ENCODE peak calls at places on chromosomes 12 and 14, in ten cellular contexts. One of them, this sample, is unnamed. For H3K27me3, the result is how much of the 10 kb centered on the place peaks cover.

GRCh38 chr12:61993734-61994345 is 266.4 kb upstream of the USP15 start:
- DNase-seq in aorta: no peak
- DNase-seq in left ventricle myocardium inferior: no peak
- DNase-seq in neuronal stem cell: peak
- DNase-seq in AG04450: no peak
- DNase-seq in heart left ventricle: no peak
- DNase-seq in psoas muscle: no peak
- DNase-seq in CD4-positive, alpha-beta memory T cell: no peak
- DNase-seq in cardiac muscle cell: peak
- DNase-seq in right atrium auricular region: no peak
- DNase-seq in this sample: peak

GRCh38 chr12:77882709-77883108 is 52.0 kb downstream of the NAV3 start:
- DNase-seq in CD4-positive, alpha-beta memory T cell: no peak
- DNase-seq in neuronal stem cell: no peak
- DNase-seq in psoas muscle: no peak
- DNase-seq in left ventricle myocardium inferior: no peak
- DNase-seq in heart left ventricle: no peak
- DNase-seq in cardiac muscle cell: no peak
- DNase-seq in aorta: no peak
- DNase-seq in right atrium auricular region: no peak
- DNase-seq in AG04450: no peak
- DNase-seq in this sample: no peak

GRCh38 chr14:38329236-38329635 is 73.3 kb upstream of the CLEC14A start:
- DNase-seq in AG04450: no peak
- DNase-seq in aorta: no peak
- DNase-seq in right atrium auricular region: no peak
- DNase-seq in left ventricle myocardium inferior: no peak
- DNase-seq in cardiac muscle cell: no peak
- DNase-seq in neuronal stem cell: no peak
- DNase-seq in psoas muscle: no peak
- DNase-seq in heart left ventricle: no peak
- DNase-seq in CD4-positive, alpha-beta memory T cell: no peak
- DNase-seq in this sample: no peak

GRCh38 chr14:87443039-87443438 is 549.9 kb downstream of the GALC start:
- DNase-seq in right atrium auricular region: no peak
- DNase-seq in AG04450: no peak
- DNase-seq in left ventricle myocardium inferior: no peak
- DNase-seq in neuronal stem cell: no peak
- DNase-seq in cardiac muscle cell: no peak
- DNase-seq in heart left ventricle: no peak
- DNase-seq in psoas muscle: no peak
- DNase-seq in aorta: no peak
- DNase-seq in CD4-positive, alpha-beta memory T cell: no peak
- DNase-seq in this sample: no peak

GRCh38 chr14:49566714-49567113 is 19.5 kb downstream of the RPS29 start:
- DNase-seq in cardiac muscle cell: no peak
- DNase-seq in AG04450: no peak
- DNase-seq in right atrium auricular region: no peak
- DNase-seq in left ventricle myocardium inferior: no peak
- DNase-seq in neuronal stem cell: no peak
- DNase-seq in psoas muscle: no peak
- DNase-seq in heart left ventricle: no peak
- DNase-seq in CD4-positive, alpha-beta memory T cell: no peak
- DNase-seq in aorta: no peak
- DNase-seq in this sample: no peak

GRCh38 chr14:59428581-59429012 is 36.6 kb downstream of the GPR135 start:
- DNase-seq in neuronal stem cell: no peak
- DNase-seq in aorta: no peak
- DNase-seq in psoas muscle: no peak
- DNase-seq in right atrium auricular region: no peak
- DNase-seq in cardiac muscle cell: peak
- DNase-seq in left ventricle myocardium inferior: no peak
- DNase-seq in heart left ventricle: no peak
- DNase-seq in CD4-positive, alpha-beta memory T cell: no peak
- DNase-seq in AG04450: peak
- DNase-seq in this sample: no peak

GRCh38 chr12:54762390-54762789 is 91.9 kb upstream of the MUCL1 start:
- DNase-seq in right atrium auricular region: no peak
- DNase-seq in aorta: no peak
- DNase-seq in neuronal stem cell: no peak
- DNase-seq in heart left ventricle: no peak
- DNase-seq in AG04450: no peak
- DNase-seq in psoas muscle: no peak
- DNase-seq in left ventricle myocardium inferior: no peak
- DNase-seq in cardiac muscle cell: no peak
- DNase-seq in CD4-positive, alpha-beta memory T cell: no peak
- DNase-seq in this sample: no peak

GRCh38 chr14:64745511-64746041 is 41.4 kb downstream of the PLEKHG3 start:
- DNase-seq in heart left ventricle: no peak
- DNase-seq in cardiac muscle cell: peak
- DNase-seq in CD4-positive, alpha-beta memory T cell: no peak
- DNase-seq in left ventricle myocardium inferior: no peak
- DNase-seq in aorta: peak
- DNase-seq in psoas muscle: peak
- DNase-seq in AG04450: no peak
- DNase-seq in right atrium auricular region: no peak
- DNase-seq in neuronal stem cell: no peak
- DNase-seq in this sample: peak

GRCh38 chr14:72549848-72550247 is 344.1 kb downstream of the DPF3 start:
- DNase-seq in neuronal stem cell: no peak
- DNase-seq in psoas muscle: no peak
- DNase-seq in cardiac muscle cell: no peak
- DNase-seq in CD4-positive, alpha-beta memory T cell: no peak
- DNase-seq in aorta: no peak
- DNase-seq in heart left ventricle: no peak
- DNase-seq in AG04450: no peak
- DNase-seq in left ventricle myocardium inferior: no peak
- DNase-seq in right atrium auricular region: no peak
- DNase-seq in this sample: no peak

GRCh38 chr12:116594325-116595038 is 35.3 kb downstream of the MAP1LC3B2 start:
- DNase-seq in heart left ventricle: peak
- DNase-seq in aorta: peak
- DNase-seq in right atrium auricular region: no peak
- DNase-seq in CD4-positive, alpha-beta memory T cell: peak
- DNase-seq in AG04450: no peak
- DNase-seq in cardiac muscle cell: no peak
- DNase-seq in neuronal stem cell: no peak
- DNase-seq in left ventricle myocardium inferior: peak
- DNase-seq in psoas muscle: peak
- DNase-seq in this sample: no peak

DNA sequence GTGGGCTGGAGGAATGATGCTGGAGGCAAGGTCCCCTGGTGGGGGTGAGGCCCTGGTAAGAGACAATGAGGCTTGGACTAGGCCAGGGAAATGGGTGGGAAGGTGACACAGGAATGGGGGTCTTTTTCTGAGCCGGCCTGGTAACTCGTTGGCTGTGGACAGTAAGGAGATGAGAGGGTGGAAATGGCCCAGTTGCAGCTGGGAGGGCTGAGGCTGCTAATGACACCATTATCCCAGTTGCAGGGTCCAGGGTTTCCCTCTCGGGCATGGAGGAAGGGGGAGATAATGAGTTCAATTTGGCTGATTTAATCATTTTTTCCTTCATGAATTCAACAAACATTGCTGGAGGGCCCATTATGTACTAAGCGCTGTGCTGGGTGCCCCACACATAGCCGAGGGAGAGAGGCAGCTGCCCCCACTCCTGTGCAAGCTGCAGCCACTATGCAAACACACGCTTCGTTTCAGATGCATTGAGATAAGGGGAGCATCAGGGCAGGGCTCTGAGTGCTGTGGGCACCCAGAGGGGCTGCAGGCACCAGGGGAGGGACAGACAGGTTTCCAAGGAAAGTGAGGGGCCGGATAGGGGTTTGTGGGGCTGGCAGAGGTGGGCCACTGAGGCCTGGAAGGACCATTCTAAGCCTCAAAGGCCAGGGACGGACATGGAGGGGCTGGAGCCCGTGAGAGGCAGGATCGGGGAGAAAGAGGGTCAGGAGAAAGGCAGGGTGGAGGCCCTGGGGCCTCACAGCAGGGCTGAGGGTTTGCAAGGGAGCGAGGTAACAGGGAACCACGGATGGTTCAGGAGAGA is 43.2 kb upstream of the MEG3 start:
- DNase-seq in right atrium auricular region: no peak
- DNase-seq in CD4-positive, alpha-beta memory T cell: no peak
- DNase-seq in cardiac muscle cell: no peak
- DNase-seq in left ventricle myocardium inferior: no peak
- DNase-seq in AG04450: no peak
- DNase-seq in heart left ventricle: peak
- DNase-seq in neuronal stem cell: no peak
- DNase-seq in psoas muscle: peak
- DNase-seq in aorta: no peak
- DNase-seq in this sample: no peak
- H3K27me3 ChIP-seq in right atrium auricular region: under half
- H3K27me3 ChIP-seq in CD4-positive, alpha-beta memory T cell: under half
- H3K27me3 ChIP-seq in cardiac muscle cell: under half
- H3K27me3 ChIP-seq in left ventricle myocardium inferior: half or more
- H3K27me3 ChIP-seq in AG04450: under half
- H3K27me3 ChIP-seq in heart left ventricle: under half
- H3K27me3 ChIP-seq in neuronal stem cell: under half
- H3K27me3 ChIP-seq in psoas muscle: under half
- H3K27me3 ChIP-seq in aorta: under half
- H3K27me3 ChIP-seq in this sample: under half

DNA sequence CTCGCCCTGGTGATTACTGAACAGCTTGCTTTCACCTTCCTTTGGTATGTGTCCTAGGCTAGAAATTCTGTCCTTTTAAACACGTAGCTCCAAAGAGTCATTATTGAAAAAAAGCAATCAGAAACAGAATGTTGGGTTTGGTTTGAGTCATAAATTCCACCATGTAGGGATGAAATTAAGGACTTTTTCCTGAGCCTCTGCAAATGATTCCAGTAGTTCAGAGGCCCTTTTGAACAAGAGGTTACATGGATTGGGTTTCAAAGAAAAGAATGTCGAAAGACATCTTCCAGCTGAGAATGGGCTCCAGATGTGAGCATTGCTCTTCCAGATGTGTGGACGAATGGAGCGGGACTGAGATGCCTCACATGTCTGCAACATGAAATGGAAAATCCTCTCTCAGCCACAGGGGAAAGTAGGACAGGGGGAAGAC is 23.5 kb upstream of the EMP1 start:
- DNase-seq in AG04450: peak
- DNase-seq in heart left ventricle: no peak
- DNase-seq in CD4-positive, alpha-beta memory T cell: no peak
- DNase-seq in aorta: no peak
- DNase-seq in psoas muscle: no peak
- DNase-seq in right atrium auricular region: no peak
- DNase-seq in left ventricle myocardium inferior: no peak
- DNase-seq in cardiac muscle cell: peak
- DNase-seq in neuronal stem cell: no peak
- DNase-seq in this sample: no peak
- H3K27ac ChIP-seq in AG04450: peak
- H3K27ac ChIP-seq in heart left ventricle: peak
- H3K27ac ChIP-seq in CD4-positive, alpha-beta memory T cell: no peak
- H3K27ac ChIP-seq in aorta: no peak
- H3K27ac ChIP-seq in psoas muscle: peak
- H3K27ac ChIP-seq in right atrium auricular region: peak
- H3K27ac ChIP-seq in left ventricle myocardium inferior: peak
- H3K27ac ChIP-seq in cardiac muscle cell: no peak
- H3K27ac ChIP-seq in neuronal stem cell: peak
- H3K27ac ChIP-seq in this sample: no peak

DNA sequence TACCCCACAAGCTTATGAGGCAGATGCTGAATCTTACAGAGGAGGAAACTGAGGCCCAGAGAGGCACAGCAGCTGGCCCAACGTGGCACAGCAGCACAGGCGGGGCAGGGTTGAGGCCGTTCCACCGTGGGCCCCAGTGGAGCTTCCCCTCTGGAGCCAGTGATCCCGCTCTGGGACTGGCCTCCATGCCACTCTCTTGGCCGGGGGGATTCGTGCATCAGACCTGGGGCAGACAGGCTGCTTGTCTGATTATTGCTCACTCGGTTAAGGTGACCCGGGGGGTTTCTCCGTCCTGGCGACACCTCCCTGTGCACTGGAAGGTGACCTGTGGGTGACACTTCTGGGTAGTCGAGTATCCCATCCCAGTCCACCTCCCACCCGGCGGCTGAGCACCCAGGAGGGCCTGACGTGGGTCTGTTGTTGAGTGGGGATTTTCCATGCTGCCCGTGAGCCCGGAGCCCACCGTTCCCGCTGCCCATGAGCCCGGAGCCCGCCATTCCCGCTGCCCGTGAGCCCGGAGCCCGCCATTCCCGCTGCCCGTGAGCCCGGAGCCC is 27.8 kb downstream of the NOC4L start:
- DNase-seq in CD4-positive, alpha-beta memory T cell: no peak
- DNase-seq in heart left ventricle: peak
- DNase-seq in aorta: peak
- DNase-seq in right atrium auricular region: no peak
- DNase-seq in cardiac muscle cell: no peak
- DNase-seq in AG04450: no peak
- DNase-seq in left ventricle myocardium inferior: peak
- DNase-seq in neuronal stem cell: no peak
- DNase-seq in psoas muscle: peak
- DNase-seq in this sample: no peak
- H3K27me3 ChIP-seq in CD4-positive, alpha-beta memory T cell: under half
- H3K27me3 ChIP-seq in heart left ventricle: under half
- H3K27me3 ChIP-seq in aorta: under half
- H3K27me3 ChIP-seq in right atrium auricular region: under half
- H3K27me3 ChIP-seq in cardiac muscle cell: under half
- H3K27me3 ChIP-seq in AG04450: half or more
- H3K27me3 ChIP-seq in left ventricle myocardium inferior: half or more
- H3K27me3 ChIP-seq in neuronal stem cell: under half
- H3K27me3 ChIP-seq in psoas muscle: under half
- H3K27me3 ChIP-seq in this sample: half or more

GRCh38 chr12:12724421-12725085 is 7.4 kb downstream of the CDKN1B start:
- DNase-seq in CD4-positive, alpha-beta memory T cell: peak
- DNase-seq in psoas muscle: no peak
- DNase-seq in neuronal stem cell: no peak
- DNase-seq in AG04450: no peak
- DNase-seq in left ventricle myocardium inferior: no peak
- DNase-seq in aorta: no peak
- DNase-seq in heart left ventricle: peak
- DNase-seq in right atrium auricular region: no peak
- DNase-seq in cardiac muscle cell: peak
- DNase-seq in this sample: peak

GRCh38 chr12:12723681-12724420 is 6.7 kb downstream of the CDKN1B start:
- DNase-seq in psoas muscle: peak
- DNase-seq in left ventricle myocardium inferior: peak
- DNase-seq in CD4-positive, alpha-beta memory T cell: peak
- DNase-seq in AG04450: no peak
- DNase-seq in right atrium auricular region: no peak
- DNase-seq in aorta: peak
- DNase-seq in cardiac muscle cell: peak
- DNase-seq in heart left ventricle: peak
- DNase-seq in neuronal stem cell: peak
- DNase-seq in this sample: peak

GRCh38 chr12:12725086-12725955 is 8.2 kb downstream of the CDKN1B start:
- DNase-seq in AG04450: peak
- DNase-seq in cardiac muscle cell: peak
- DNase-seq in left ventricle myocardium inferior: peak
- DNase-seq in heart left ventricle: peak
- DNase-seq in aorta: peak
- DNase-seq in CD4-positive, alpha-beta memory T cell: peak
- DNase-seq in neuronal stem cell: peak
- DNase-seq in right atrium auricular region: peak
- DNase-seq in psoas muscle: peak
- DNase-seq in this sample: peak

GRCh38 chr12:12725956-12726542 is 8.9 kb downstream of the CDKN1B start:
- DNase-seq in heart left ventricle: no peak
- DNase-seq in CD4-positive, alpha-beta memory T cell: no peak
- DNase-seq in right atrium auricular region: no peak
- DNase-seq in aorta: no peak
- DNase-seq in psoas muscle: no peak
- DNase-seq in left ventricle myocardium inferior: no peak
- DNase-seq in cardiac muscle cell: no peak
- DNase-seq in AG04450: no peak
- DNase-seq in neuronal stem cell: no peak
- DNase-seq in this sample: no peak

GRCh38 chr12:12726543-12727093 is 9.4 kb downstream of the CDKN1B start:
- DNase-seq in heart left ventricle: no peak
- DNase-seq in right atrium auricular region: no peak
- DNase-seq in CD4-positive, alpha-beta memory T cell: no peak
- DNase-seq in AG04450: no peak
- DNase-seq in cardiac muscle cell: peak
- DNase-seq in psoas muscle: no peak
- DNase-seq in neuronal stem cell: no peak
- DNase-seq in aorta: no peak
- DNase-seq in left ventricle myocardium inferior: no peak
- DNase-seq in this sample: no peak
- H3K27ac ChIP-seq in heart left ventricle: peak
- H3K27ac ChIP-seq in right atrium auricular region: peak
- H3K27ac ChIP-seq in CD4-positive, alpha-beta memory T cell: peak
- H3K27ac ChIP-seq in AG04450: peak
- H3K27ac ChIP-seq in cardiac muscle cell: no peak
- H3K27ac ChIP-seq in psoas muscle: peak
- H3K27ac ChIP-seq in neuronal stem cell: no peak
- H3K27ac ChIP-seq in aorta: no peak
- H3K27ac ChIP-seq in left ventricle myocardium inferior: peak
- H3K27ac ChIP-seq in this sample: no peak